ENCODE peak calls at places on chromosomes 7 and 10, in nine cellular contexts. W is prostate gland, R is heart left ventricle, X is stomach, G is heart right ventricle, H is GM23338, A is esophagus squamous epithelium, P is transverse colon, M is HCT116. S is an unnamed sample. For H3K36me3, the result is how much of the 10 kb centered on the place peaks cover.

GRCh38 chr7:112091768-112092167 is 114.4 kb downstream of the DOCK4 start:
- DNase-seq in W (no peak), R (no peak), X (no peak), G (no peak), H (no peak), A (no peak), P (no peak), M (no peak), S (no peak)

GRCh38 chr10:132272061-132272766 is 35.5 kb downstream of the STK32C start:
- DNase-seq in W (no peak), R (peak), X (no peak), G (no peak), H (no peak), A (no peak), P (peak), M (no peak), S (peak)

GRCh38 chr10:24825551-24825950 is 101.9 kb upstream of the ARHGAP21 start:
- DNase-seq in W (no peak), R (no peak), X (no peak), G (no peak), H (no peak), A (no peak), P (no peak), M (no peak), S (no peak)

GRCh38 chr7:159139202-159139601 is 5.5 kb downstream of the VIPR2 start:
- DNase-seq in W (no peak), R (no peak), X (peak), G (no peak), H (no peak), A (no peak), P (no peak), M (no peak), S (no peak)

GRCh38 chr10:51675088-51675487 is 24.3 kb downstream of the CSTF2T start:
- DNase-seq in W (no peak), R (no peak), X (no peak), G (no peak), H (no peak), A (no peak), P (no peak), M (no peak), S (no peak)

GRCh38 chr10:63373176-63373575 is 92.6 kb downstream of the JMJD1C start:
- DNase-seq in W (no peak), R (no peak), X (no peak), G (no peak), H (no peak), A (no peak), P (no peak), M (no peak), S (no peak)

GRCh38 chr10:132313305-132313704 is 5.6 kb upstream of the STK32C start:
- DNase-seq in W (no peak), R (no peak), X (no peak), G (no peak), H (no peak), A (no peak), P (no peak), M (no peak), S (no peak)

GRCh38 chr7:130560972-130561371 is 69.1 kb downstream of the MEST start:
- DNase-seq in W (no peak), R (no peak), X (no peak), G (no peak), H (peak), A (no peak), P (no peak), M (peak), S (no peak)

GRCh38 chr10:44981172-44982113 is 2.8 kb upstream of the DEPP1 start:
- DNase-seq in W (no peak), R (no peak), X (no peak), G (no peak), H (no peak), A (no peak), P (no peak), M (peak), S (peak)

GRCh38 chr10:74079028-74079913 is 71.4 kb downstream of the AP3M1 start:
- DNase-seq in W (no peak), R (no peak), X (no peak), G (no peak), H (no peak), A (no peak), P (no peak), M (no peak), S (no peak)

GRCh38 chr10:120984221-120984620 is 133.1 kb downstream of the WDR11 start:
- DNase-seq in W (no peak), R (no peak), X (no peak), G (no peak), H (no peak), A (no peak), P (no peak), M (no peak), S (no peak)

GRCh38 chr7:30613366-30614325 is 19.0 kb downstream of the GARS1 start:
- DNase-seq in W (no peak), R (no peak), X (no peak), G (no peak), H (no peak), A (no peak), P (no peak), M (no peak), S (no peak)

GRCh38 chr10:48444861-48445841 is 138.7 kb downstream of the MAPK8 start:
- DNase-seq in W (no peak), R (peak), X (peak), G (no peak), H (peak), A (no peak), P (no peak), M (no peak), S (no peak)
- TF ChIP-seq CTCF in W (no peak), R (no peak), X (no peak), G (no peak), H (no peak), A (no peak), P (no peak), M (no peak), S (no peak)

DNA sequence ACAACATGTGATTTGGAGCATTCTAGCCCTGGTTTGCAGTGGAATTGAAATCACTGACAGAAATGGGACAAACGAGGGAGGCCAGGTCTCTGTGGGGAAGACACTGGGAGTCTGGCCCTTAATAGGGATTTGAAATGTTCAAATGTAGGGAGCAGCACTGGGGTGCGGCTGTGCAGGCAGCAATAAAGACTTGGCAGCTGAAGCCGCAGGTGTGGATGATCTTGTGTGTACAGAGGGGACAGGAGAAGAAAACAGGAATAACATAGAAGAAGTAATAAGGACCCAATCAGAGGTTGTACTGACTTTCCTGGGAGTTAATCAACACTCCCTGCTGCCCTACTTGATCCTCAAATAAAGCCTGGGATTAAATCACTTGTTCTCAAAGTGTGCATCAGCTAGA is 127.6 kb upstream of the PTN start:
- DNase-seq in W (no peak), R (no peak), X (no peak), G (no peak), H (no peak), A (no peak), P (peak), M (no peak), S (no peak)
- H3K36me3 ChIP-seq in W (under half), R (under half), X (under half), G (under half), H (under half), A (under half), P (under half), M (under half), S (under half)

DNA sequence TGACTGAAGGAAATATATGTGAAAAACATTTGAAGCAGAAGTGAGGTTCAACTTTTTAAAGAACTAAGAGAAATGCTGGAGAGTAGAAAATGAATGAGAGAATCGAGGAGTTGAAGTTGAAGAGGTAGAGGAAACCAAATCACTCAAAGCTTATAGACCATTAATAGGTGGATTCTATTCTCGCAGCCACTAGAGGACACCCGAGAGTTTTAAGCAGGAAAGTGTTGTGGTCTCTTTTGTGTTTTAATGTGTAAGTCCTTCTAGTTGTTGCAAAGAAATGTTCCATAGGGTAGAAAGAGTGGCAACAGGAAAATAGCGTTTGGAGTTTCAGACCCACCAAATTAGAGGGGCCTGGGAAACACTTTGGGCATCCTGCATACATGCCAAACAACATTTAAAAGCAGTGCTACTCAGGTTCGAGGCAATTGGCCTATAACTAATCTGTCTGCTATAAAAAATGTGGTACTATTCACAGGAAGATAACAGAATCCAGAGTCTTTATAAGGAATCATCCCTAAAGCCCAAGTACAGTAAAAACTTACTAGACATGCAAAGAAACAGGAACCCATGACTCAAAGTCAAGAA is 75.3 kb upstream of the TAS2R16 start:
- DNase-seq in W (no peak), R (no peak), X (no peak), G (no peak), H (peak), A (no peak), P (no peak), M (peak), S (no peak)
- TF ChIP-seq CTCF in W (no peak), R (no peak), X (no peak), G (peak), H (peak), A (no peak), P (no peak), M (peak), S (no peak)

GRCh38 chr7:27840760-27841364 is 100.9 kb downstream of the TAX1BP1 start:
- DNase-seq in W (no peak), R (no peak), X (no peak), G (no peak), H (no peak), A (no peak), P (no peak), M (no peak), S (no peak)

GRCh38 chr7:27842094-27842493 is 102.1 kb downstream of the TAX1BP1 start:
- DNase-seq in W (no peak), R (no peak), X (no peak), G (no peak), H (peak), A (no peak), P (no peak), M (no peak), S (no peak)

GRCh38 chr7:27836525-27836924 is 96.6 kb downstream of the TAX1BP1 start:
- DNase-seq in W (no peak), R (no peak), X (no peak), G (no peak), H (no peak), A (no peak), P (no peak), M (no peak), S (no peak)

GRCh38 chr7:27840314-27840713 is 100.4 kb downstream of the TAX1BP1 start:
- DNase-seq in W (no peak), R (no peak), X (no peak), G (no peak), H (no peak), A (no peak), P (no peak), M (no peak), S (no peak)

DNA sequence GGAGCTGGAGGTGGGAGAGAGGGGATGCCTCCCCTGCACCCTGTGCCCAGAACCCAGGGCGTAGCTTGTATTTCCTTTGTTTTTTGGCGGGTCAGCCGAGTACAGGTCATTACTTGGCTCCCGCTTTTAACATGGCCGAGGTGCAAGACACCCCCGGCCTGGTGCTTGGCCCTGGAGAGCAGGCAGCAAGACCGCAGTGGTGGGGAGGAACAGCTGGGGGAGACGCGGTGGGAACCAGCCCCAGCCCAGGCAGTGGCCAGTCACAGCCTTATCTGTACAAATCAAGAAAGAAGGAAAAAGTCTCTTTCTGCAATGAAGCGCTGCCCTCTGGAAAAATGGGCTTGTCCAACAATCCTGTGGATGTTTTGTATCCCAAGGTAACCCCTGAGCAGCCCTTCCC is 99.1 kb downstream of the TAX1BP1 start:
- DNase-seq in W (no peak), R (no peak), X (no peak), G (no peak), H (no peak), A (no peak), P (no peak), M (no peak), S (no peak)
- H3K36me3 ChIP-seq in W (under half), R (under half), X (under half), G (under half), H (under half), A (under half), P (under half), M (under half), S (under half)

DNA sequence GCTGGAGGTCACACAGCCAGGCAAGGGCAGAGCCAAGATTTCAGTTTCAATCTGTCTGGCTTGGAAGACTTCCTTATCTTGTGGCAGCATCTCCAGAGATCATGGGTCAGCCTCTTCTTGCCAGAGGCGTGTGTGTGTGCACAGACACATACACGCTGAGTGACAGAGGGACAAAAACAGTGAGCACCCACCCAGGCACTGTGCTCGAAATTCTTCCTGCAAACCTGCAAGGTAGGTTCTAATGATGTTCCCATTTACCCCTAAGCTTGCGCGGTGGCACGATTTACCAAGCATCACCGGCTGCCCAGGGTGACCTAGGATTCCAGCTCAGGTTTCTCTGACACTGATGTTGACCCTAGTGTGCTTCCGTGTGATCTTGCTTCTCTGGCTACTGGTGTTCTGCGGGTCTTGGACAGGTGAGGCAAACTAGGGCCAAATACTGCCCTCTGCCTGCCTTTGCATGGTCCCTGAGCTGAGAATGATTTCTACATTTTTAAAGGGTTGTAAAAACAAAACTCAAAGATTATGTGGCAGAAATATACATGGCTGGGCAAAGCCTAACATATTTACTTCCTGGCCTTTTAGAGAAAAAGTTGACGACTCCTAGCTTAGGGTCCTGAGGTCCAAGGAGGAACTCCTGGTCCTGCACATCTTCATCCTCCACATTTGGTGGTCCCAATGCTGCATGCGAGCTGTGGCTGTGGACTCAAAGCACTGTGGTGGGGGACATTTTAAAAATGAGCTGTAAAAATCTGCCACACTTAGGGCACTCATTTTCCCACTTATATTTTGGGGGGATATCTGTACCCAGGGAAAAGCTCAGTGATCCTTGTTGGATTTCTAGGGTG is 268.5 kb downstream of the RPS24 start:
- DNase-seq in W (no peak), R (no peak), X (no peak), G (no peak), H (peak), A (no peak), P (no peak), M (no peak), S (no peak)
- TF ChIP-seq CTCF in W (no peak), R (no peak), X (no peak), G (no peak), H (peak), A (no peak), P (no peak), M (peak), S (no peak)

S was measured in pancreas.